ENCODE peak calls at places on chromosome 11, in five cellular contexts. One of them, this sample, is unnamed. For H3K4me1, the result is how much of the 10 kb centered on the place peaks cover.

GRCh38 chr11:76614471-76615183 is 55.9 kb downstream of the LRRC32 start:
- DNase-seq in upper lobe of right lung: no peak
- DNase-seq in heart right ventricle: peak
- DNase-seq in fibroblast of lung: peak
- DNase-seq in heart left ventricle: peak
- DNase-seq in this sample: no peak

GRCh38 chr11:2725367-2726300 is 25.8 kb upstream of the KCNQ1OT1 start:
- DNase-seq in fibroblast of lung: peak
- DNase-seq in heart right ventricle: peak
- DNase-seq in upper lobe of right lung: no peak
- DNase-seq in heart left ventricle: peak
- DNase-seq in this sample: peak

GRCh38 chr11:44564198-44564597 is 1.3 kb upstream of the CD82 start:
- DNase-seq in upper lobe of right lung: no peak
- DNase-seq in fibroblast of lung: peak
- DNase-seq in heart right ventricle: peak
- DNase-seq in heart left ventricle: no peak
- DNase-seq in this sample: no peak

GRCh38 chr11:7575841-7576451 is 62.1 kb downstream of the PPFIBP2 start:
- DNase-seq in heart right ventricle: peak
- DNase-seq in fibroblast of lung: no peak
- DNase-seq in heart left ventricle: peak
- DNase-seq in upper lobe of right lung: no peak
- DNase-seq in this sample: peak

GRCh38 chr11:112345708-112346107 is 85.0 kb upstream of the PLET1 start:
- DNase-seq in upper lobe of right lung: no peak
- DNase-seq in heart right ventricle: no peak
- DNase-seq in heart left ventricle: no peak
- DNase-seq in fibroblast of lung: no peak
- DNase-seq in this sample: peak

GRCh38 chr11:44622721-44623258 is 57.3 kb downstream of the CD82 start:
- DNase-seq in heart right ventricle: no peak
- DNase-seq in fibroblast of lung: no peak
- DNase-seq in upper lobe of right lung: peak
- DNase-seq in heart left ventricle: no peak
- DNase-seq in this sample: no peak

GRCh38 chr11:120594746-120595145 is 83.2 kb downstream of the GRIK4 start:
- DNase-seq in fibroblast of lung: no peak
- DNase-seq in upper lobe of right lung: peak
- DNase-seq in heart left ventricle: no peak
- DNase-seq in heart right ventricle: no peak
- DNase-seq in this sample: no peak

GRCh38 chr11:88103337-88104206 is 71.7 kb downstream of the RAB38 start:
- DNase-seq in fibroblast of lung: peak
- DNase-seq in upper lobe of right lung: peak
- DNase-seq in heart left ventricle: no peak
- DNase-seq in heart right ventricle: no peak
- DNase-seq in this sample: peak

GRCh38 chr11:19332476-19332875 is 91.7 kb upstream of the E2F8 start:
- DNase-seq in fibroblast of lung: no peak
- DNase-seq in heart left ventricle: no peak
- DNase-seq in upper lobe of right lung: no peak
- DNase-seq in heart right ventricle: no peak
- DNase-seq in this sample: no peak

GRCh38 chr11:94647926-94648325 is 80.8 kb downstream of the PIWIL4 start:
- DNase-seq in heart left ventricle: peak
- DNase-seq in heart right ventricle: peak
- DNase-seq in fibroblast of lung: peak
- DNase-seq in upper lobe of right lung: no peak
- DNase-seq in this sample: no peak

GRCh38 chr11:69460540-69461257 is 20.8 kb upstream of the LINC01488 start:
- DNase-seq in heart right ventricle: no peak
- DNase-seq in upper lobe of right lung: no peak
- DNase-seq in heart left ventricle: no peak
- DNase-seq in fibroblast of lung: peak
- DNase-seq in this sample: no peak

GRCh38 chr11:44271286-44271685 is 38.7 kb downstream of the ALX4 start:
- DNase-seq in heart left ventricle: no peak
- DNase-seq in upper lobe of right lung: no peak
- DNase-seq in heart right ventricle: no peak
- DNase-seq in fibroblast of lung: no peak
- DNase-seq in this sample: no peak

GRCh38 chr11:16321148-16321547 is 35.2 kb downstream of the SOX6 start:
- DNase-seq in upper lobe of right lung: no peak
- DNase-seq in fibroblast of lung: peak
- DNase-seq in heart left ventricle: no peak
- DNase-seq in heart right ventricle: no peak
- DNase-seq in this sample: no peak

GRCh38 chr11:16322190-16322589 is 34.2 kb downstream of the SOX6 start:
- DNase-seq in fibroblast of lung: no peak
- DNase-seq in upper lobe of right lung: no peak
- DNase-seq in heart left ventricle: no peak
- DNase-seq in heart right ventricle: no peak
- DNase-seq in this sample: no peak

GRCh38 chr11:16326679-16327297 is 29.6 kb downstream of the SOX6 start:
- DNase-seq in heart left ventricle: no peak
- DNase-seq in heart right ventricle: no peak
- DNase-seq in upper lobe of right lung: no peak
- DNase-seq in fibroblast of lung: peak
- DNase-seq in this sample: no peak
- TF ChIP-seq CTCF in heart left ventricle: no peak
- TF ChIP-seq CTCF in heart right ventricle: no peak
- TF ChIP-seq CTCF in upper lobe of right lung: no peak
- TF ChIP-seq CTCF in fibroblast of lung: no peak
- TF ChIP-seq CTCF in this sample: no peak

DNA sequence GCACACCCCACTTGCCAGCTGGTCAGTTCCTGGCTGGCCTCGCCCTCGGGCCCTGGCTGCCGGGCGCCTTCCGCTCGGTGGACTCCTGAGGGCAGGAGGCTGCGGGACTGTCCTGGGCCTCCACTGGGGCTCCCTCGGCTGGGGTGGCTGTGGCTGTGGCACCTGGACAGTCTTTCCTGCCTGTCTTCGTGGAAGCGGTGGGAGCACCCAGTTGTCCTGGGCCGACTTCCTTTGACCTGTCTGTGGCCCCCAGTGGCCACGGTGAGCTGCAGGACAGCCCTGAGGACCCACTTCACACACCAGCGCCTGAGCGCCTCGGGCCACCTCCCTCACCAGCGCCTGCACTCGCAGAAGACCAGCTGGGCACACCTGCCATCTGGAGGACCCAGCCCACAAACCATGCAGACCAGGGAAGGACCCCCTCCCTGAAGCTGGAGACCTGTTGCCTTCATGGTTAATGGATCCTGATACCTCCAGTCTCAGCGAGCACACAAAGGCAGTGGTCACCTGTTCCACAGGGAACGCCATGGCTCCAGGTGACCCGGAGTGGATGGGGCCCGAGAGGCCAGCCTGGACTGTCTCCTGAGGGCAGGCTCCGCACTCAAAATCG is 1.7 kb upstream of the EPS8L2 start:
- DNase-seq in heart left ventricle: no peak
- DNase-seq in upper lobe of right lung: no peak
- DNase-seq in fibroblast of lung: no peak
- DNase-seq in heart right ventricle: no peak
- DNase-seq in this sample: no peak
- H3K4me1 ChIP-seq in heart left ventricle: under half
- H3K4me1 ChIP-seq in upper lobe of right lung: under half
- H3K4me1 ChIP-seq in fibroblast of lung: under half
- H3K4me1 ChIP-seq in heart right ventricle: under half
- H3K4me1 ChIP-seq in this sample: under half

GRCh38 chr11:73140213-73141030 is 1.7 kb downstream of the FCHSD2 start:
- DNase-seq in upper lobe of right lung: no peak
- DNase-seq in fibroblast of lung: peak
- DNase-seq in heart right ventricle: peak
- DNase-seq in heart left ventricle: peak
- DNase-seq in this sample: peak

GRCh38 chr11:73143126-73143838 is 1.2 kb upstream of the FCHSD2 start:
- DNase-seq in fibroblast of lung: peak
- DNase-seq in upper lobe of right lung: no peak
- DNase-seq in heart right ventricle: no peak
- DNase-seq in heart left ventricle: no peak
- DNase-seq in this sample: no peak

GRCh38 chr11:73142128-73142377 is at the start of gene FCHSD2:
- DNase-seq in heart left ventricle: no peak
- DNase-seq in heart right ventricle: no peak
- DNase-seq in upper lobe of right lung: no peak
- DNase-seq in fibroblast of lung: no peak
- DNase-seq in this sample: no peak

GRCh38 chr11:73141031-73141308 is 1.1 kb downstream of the FCHSD2 start:
- DNase-seq in upper lobe of right lung: no peak
- DNase-seq in heart left ventricle: no peak
- DNase-seq in fibroblast of lung: peak
- DNase-seq in heart right ventricle: peak
- DNase-seq in this sample: peak

GRCh38 chr11:73141309-73142127 is 600 bp downstream of the FCHSD2 start:
- DNase-seq in fibroblast of lung: peak
- DNase-seq in heart right ventricle: peak
- DNase-seq in upper lobe of right lung: peak
- DNase-seq in heart left ventricle: peak
- DNase-seq in this sample: peak
- TF ChIP-seq CTCF in fibroblast of lung: peak
- TF ChIP-seq CTCF in heart right ventricle: no peak
- TF ChIP-seq CTCF in upper lobe of right lung: no peak
- TF ChIP-seq CTCF in heart left ventricle: no peak
- TF ChIP-seq CTCF in this sample: no peak

GRCh38 chr11:130164221-130164570 is 4.6 kb downstream of the ST14 start:
- DNase-seq in fibroblast of lung: no peak
- DNase-seq in heart right ventricle: no peak
- DNase-seq in upper lobe of right lung: no peak
- DNase-seq in heart left ventricle: no peak
- DNase-seq in this sample: no peak
- H3K4me1 ChIP-seq in fibroblast of lung: under half
- H3K4me1 ChIP-seq in heart right ventricle: under half
- H3K4me1 ChIP-seq in upper lobe of right lung: under half
- H3K4me1 ChIP-seq in heart left ventricle: half or more
- H3K4me1 ChIP-seq in this sample: half or more

GRCh38 chr11:58784995-58785394 is 53.3 kb upstream of the GLYAT start:
- DNase-seq in fibroblast of lung: no peak
- DNase-seq in heart right ventricle: no peak
- DNase-seq in upper lobe of right lung: no peak
- DNase-seq in heart left ventricle: no peak
- DNase-seq in this sample: no peak
- TF ChIP-seq CTCF in fibroblast of lung: no peak
- TF ChIP-seq CTCF in heart right ventricle: no peak
- TF ChIP-seq CTCF in upper lobe of right lung: no peak
- TF ChIP-seq CTCF in heart left ventricle: no peak
- TF ChIP-seq CTCF in this sample: no peak

DNA sequence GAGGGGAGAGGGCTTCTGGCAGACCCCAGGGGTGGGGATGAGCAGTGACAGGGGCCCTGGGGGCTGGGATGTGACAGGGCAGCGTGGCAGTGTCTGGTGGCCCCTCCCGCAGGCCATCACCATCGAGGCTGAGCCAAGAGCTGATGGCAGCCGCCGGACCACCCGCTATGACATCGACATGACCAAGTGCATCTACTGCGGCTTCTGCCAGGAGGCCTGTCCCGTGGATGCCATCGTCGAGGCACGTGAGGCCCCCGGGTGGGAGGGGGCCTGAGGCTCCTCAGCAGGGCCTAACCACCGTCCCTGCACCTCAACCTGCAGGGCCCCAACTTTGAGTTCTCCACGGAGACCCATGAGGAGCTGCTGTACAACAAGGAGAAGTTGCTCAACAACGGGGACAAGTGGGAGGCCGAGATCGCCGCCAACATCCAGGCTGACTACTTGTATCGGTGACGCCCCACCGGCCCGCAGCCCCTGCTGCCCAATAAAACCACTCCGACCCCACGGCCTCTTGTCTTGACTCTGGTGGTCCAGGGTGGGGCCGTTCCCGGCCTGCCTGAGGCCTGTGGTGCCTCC is 2.6 kb upstream of the TCIRG1 start:
- DNase-seq in heart right ventricle: peak
- DNase-seq in heart left ventricle: peak
- DNase-seq in upper lobe of right lung: peak
- DNase-seq in fibroblast of lung: no peak
- DNase-seq in this sample: peak
- H3K4me1 ChIP-seq in heart right ventricle: half or more
- H3K4me1 ChIP-seq in heart left ventricle: half or more
- H3K4me1 ChIP-seq in upper lobe of right lung: half or more
- H3K4me1 ChIP-seq in fibroblast of lung: under half
- H3K4me1 ChIP-seq in this sample: under half

DNA sequence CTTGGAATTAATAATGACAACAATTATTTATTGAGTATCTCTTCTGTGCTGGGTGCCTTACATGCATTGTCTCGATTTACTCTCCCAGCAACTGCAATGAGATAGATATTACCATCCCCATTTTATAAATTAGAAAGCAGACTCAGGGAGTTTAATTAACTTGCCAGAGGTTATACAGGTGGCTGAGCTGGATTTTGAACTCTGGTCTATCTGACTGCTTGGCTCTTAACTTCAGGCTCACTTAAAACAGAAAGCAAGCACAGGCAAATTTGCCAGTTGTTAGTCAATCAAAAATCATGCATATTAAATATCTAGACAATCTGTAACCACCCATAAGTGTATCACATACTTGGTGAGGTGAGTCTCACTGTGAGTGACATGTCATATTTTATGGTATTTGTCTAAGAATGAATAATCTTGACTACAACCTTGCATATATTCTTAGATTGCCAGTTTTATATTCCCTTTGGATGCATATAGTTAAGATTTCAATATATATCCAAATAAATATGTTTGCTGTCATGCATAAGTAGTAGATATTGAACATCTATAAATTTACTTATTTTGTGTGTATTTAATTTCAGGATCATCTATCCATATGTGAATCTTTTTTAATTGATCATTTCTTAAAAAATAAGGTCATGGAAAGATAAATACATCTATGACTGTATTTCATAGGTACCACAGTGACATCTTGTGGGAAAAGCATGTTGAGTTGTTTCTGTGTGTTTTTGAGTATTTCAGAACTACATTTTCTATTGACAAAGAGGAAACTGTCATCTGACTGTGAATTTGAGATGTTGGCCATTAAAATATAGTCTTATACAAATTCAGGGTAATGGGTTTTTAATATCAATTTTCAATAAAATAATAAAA is 112.0 kb upstream of the ARHGAP42 start:
- DNase-seq in heart right ventricle: no peak
- DNase-seq in heart left ventricle: no peak
- DNase-seq in upper lobe of right lung: no peak
- DNase-seq in fibroblast of lung: peak
- DNase-seq in this sample: no peak
- TF ChIP-seq CTCF in heart right ventricle: no peak
- TF ChIP-seq CTCF in heart left ventricle: peak
- TF ChIP-seq CTCF in upper lobe of right lung: peak
- TF ChIP-seq CTCF in fibroblast of lung: no peak
- TF ChIP-seq CTCF in this sample: no peak

GRCh38 chr11:10314199-10315072 is 9.6 kb downstream of the ADM start:
- DNase-seq in fibroblast of lung: peak
- DNase-seq in heart left ventricle: no peak
- DNase-seq in upper lobe of right lung: no peak
- DNase-seq in heart right ventricle: no peak
- DNase-seq in this sample: no peak
- H3K4me1 ChIP-seq in fibroblast of lung: under half
- H3K4me1 ChIP-seq in heart left ventricle: under half
- H3K4me1 ChIP-seq in upper lobe of right lung: under half
- H3K4me1 ChIP-seq in heart right ventricle: under half
- H3K4me1 ChIP-seq in this sample: under half

GRCh38 chr11:132999519-132999918 is 532.8 kb downstream of the OPCML start:
- DNase-seq in heart right ventricle: peak
- DNase-seq in upper lobe of right lung: no peak
- DNase-seq in heart left ventricle: no peak
- DNase-seq in fibroblast of lung: no peak
- DNase-seq in this sample: no peak
- TF ChIP-seq CTCF in heart right ventricle: no peak
- TF ChIP-seq CTCF in upper lobe of right lung: no peak
- TF ChIP-seq CTCF in heart left ventricle: no peak
- TF ChIP-seq CTCF in fibroblast of lung: no peak
- TF ChIP-seq CTCF in this sample: no peak

This sample was measured in mucosa of descending colon.